ENCODE peak calls at places on chromosome 14, in nine cellular contexts. Q is CD8-positive, alpha-beta T cell; J is bronchial epithelial cell; C is Panc1; B is Calu3; G is GM10248; F is mammary epithelial cell; P is GM12878; Y is lower leg skin. R is an unnamed sample.

GRCh38 chr14:45249847-45250575 is 3.0 kb downstream of the MIS18BP1 start:
- DNase-seq in Y (no peak), F (no peak), J (no peak), C (no peak), B (no peak), P (no peak), G (peak), Q (no peak), R (no peak)

GRCh38 chr14:52312872-52313492 is 1.1 kb upstream of the PTGER2 start:
- DNase-seq in F (no peak), B (no peak), P (no peak), G (no peak), Q (no peak), C (no peak), Y (no peak), J (no peak), R (no peak)

GRCh38 chr14:21382886-21383847 is 652 bp downstream of the SUPT16H start:
- DNase-seq in F (peak), G (peak), B (peak), Q (peak), C (no peak), P (no peak), Y (peak), J (peak), R (no peak)

GRCh38 chr14:50001999-50002925 is 109.4 kb downstream of the ARF6 start:
- DNase-seq in J (peak), P (peak), G (peak), F (peak), B (no peak), Q (peak), Y (no peak), C (no peak), R (peak)

GRCh38 chr14:74599201-74599809 is 12.7 kb downstream of the LTBP2 start:
- DNase-seq in B (no peak), C (no peak), G (no peak), Q (no peak), F (no peak), Y (no peak), J (no peak), P (no peak), R (no peak)

GRCh38 chr14:103871596-103872480 is 24.5 kb upstream of the PPP1R13B start:
- DNase-seq in B (peak), G (peak), F (no peak), Q (peak), Y (no peak), P (peak), C (no peak), J (peak), R (peak)

GRCh38 chr14:73602994-73603393 is 9.3 kb upstream of the ACOT6 start:
- DNase-seq in F (no peak), B (no peak), Q (no peak), J (no peak), G (no peak), Y (no peak), C (no peak), P (no peak), R (no peak)

GRCh38 chr14:52307376-52307775 is 6.7 kb upstream of the PTGER2 start:
- DNase-seq in B (no peak), G (no peak), J (no peak), Y (no peak), F (no peak), C (no peak), P (no peak), Q (no peak), R (no peak)

GRCh38 chr14:102593841-102594170 is 1.4 kb downstream of the RCOR1 start:
- DNase-seq in G (no peak), Y (no peak), C (no peak), F (no peak), J (no peak), B (no peak), Q (no peak), P (no peak), R (no peak)

GRCh38 chr14:54338696-54339317 is 58.0 kb upstream of the CDKN3 start:
- DNase-seq in J (peak), C (no peak), G (no peak), Q (no peak), B (peak), Y (no peak), P (no peak), F (peak), R (no peak)

GRCh38 chr14:53655080-53655785 is 301.4 kb downstream of the BMP4 start:
- DNase-seq in Y (no peak), G (peak), J (no peak), F (no peak), Q (no peak), P (no peak), C (no peak), B (no peak), R (no peak)

GRCh38 chr14:104214819-104215218 is 76.4 kb downstream of the KIF26A start:
- DNase-seq in Q (no peak), J (no peak), P (no peak), G (no peak), B (no peak), F (no peak), Y (no peak), C (no peak), R (no peak)

GRCh38 chr14:103528512-103529382 is at the start of gene TRMT61A:
- DNase-seq in Q (peak), Y (peak), C (no peak), G (peak), B (peak), P (no peak), F (peak), J (peak), R (peak)

GRCh38 chr14:104965561-104966231 is 12.5 kb downstream of the AHNAK2 start:
- DNase-seq in B (no peak), P (no peak), J (no peak), F (no peak), Y (no peak), G (no peak), C (no peak), Q (no peak), R (peak)

GRCh38 chr14:84409435-84409834 is 1120.5 kb upstream of the FLRT2 start:
- DNase-seq in Q (no peak), Y (no peak), C (no peak), P (no peak), F (no peak), G (no peak), J (peak), B (no peak), R (no peak)

GRCh38 chr14:104252256-104253215 is 114.1 kb downstream of the KIF26A start:
- DNase-seq in C (no peak), G (no peak), Y (peak), F (no peak), P (no peak), Q (no peak), J (no peak), B (no peak), R (no peak)

GRCh38 chr14:74064883-74065282 is 19.4 kb downstream of the ALDH6A1 start:
- DNase-seq in C (no peak), P (no peak), Q (no peak), Y (no peak), F (no peak), B (no peak), J (peak), G (no peak), R (no peak)

GRCh38 chr14:30445394-30445793 is 113.6 kb upstream of the G2E3 start:
- DNase-seq in B (no peak), J (no peak), Y (no peak), G (no peak), C (no peak), F (no peak), Q (no peak), P (no peak), R (no peak)

GRCh38 chr14:103828315-103828967 is 18.9 kb downstream of the PPP1R13B start:
- DNase-seq in P (no peak), Q (no peak), G (no peak), Y (no peak), C (no peak), B (peak), J (no peak), F (peak), R (no peak)

GRCh38 chr14:31486764-31487163 is 1.1 kb downstream of the GPR33 start:
- DNase-seq in P (no peak), B (no peak), F (no peak), J (no peak), C (no peak), G (no peak), Q (no peak), Y (no peak), R (no peak)

GRCh38 chr14:101980700-101981099 is 16.3 kb downstream of the DYNC1H1 start:
- DNase-seq in Q (no peak), Y (peak), P (peak), F (peak), B (peak), G (peak), J (peak), C (peak), R (peak)

GRCh38 chr14:55454264-55455151 is 14.1 kb upstream of the TBPL2 start:
- DNase-seq in C (no peak), B (peak), Q (no peak), F (peak), Y (no peak), G (no peak), P (no peak), J (peak), R (no peak)

GRCh38 chr14:75822522-75823288 is 159.1 kb downstream of the TGFB3 start:
- DNase-seq in Y (no peak), P (no peak), C (no peak), J (peak), B (no peak), G (no peak), F (peak), Q (no peak), R (no peak)

GRCh38 chr14:77151245-77151644 is 9.7 kb upstream of the ZDHHC22 start:
- DNase-seq in Y (no peak), Q (no peak), P (no peak), G (no peak), B (peak), C (no peak), J (no peak), F (no peak), R (no peak)

GRCh38 chr14:99560946-99561683 is 42.9 kb downstream of the CCDC85C start:
- DNase-seq in P (no peak), B (peak), F (no peak), Y (no peak), G (no peak), Q (no peak), C (no peak), J (no peak), R (no peak)

GRCh38 chr14:98408713-98409112 is 863.3 kb downstream of the BCL11B start:
- DNase-seq in P (no peak), C (no peak), B (no peak), F (no peak), Y (no peak), Q (no peak), J (no peak), G (no peak), R (no peak)

GRCh38 chr14:74634481-74634880 is 22.4 kb upstream of the LTBP2 start:
- DNase-seq in B (no peak), P (no peak), J (no peak), C (no peak), F (no peak), Q (no peak), Y (no peak), G (no peak), R (no peak)

GRCh38 chr14:105900398-105901160 is 374.2 kb downstream of the TMEM121 start:
- DNase-seq in J (no peak), B (no peak), P (no peak), G (no peak), Q (no peak), Y (no peak), C (no peak), F (no peak), R (no peak)

GRCh38 chr14:72270341-72270740 is 338.1 kb downstream of the RGS6 start:
- DNase-seq in Q (no peak), F (no peak), Y (no peak), C (no peak), G (no peak), P (no peak), B (no peak), J (no peak), R (no peak)

GRCh38 chr14:77682158-77682553 is 25.7 kb downstream of the ALKBH1 start:
- DNase-seq in F (peak), P (no peak), G (no peak), Y (no peak), C (no peak), B (no peak), Q (no peak), J (peak), R (no peak)

GRCh38 chr14:73168691-73169090 is 32.4 kb downstream of the PSEN1 start:
- DNase-seq in F (no peak), P (no peak), G (no peak), Q (no peak), B (no peak), J (no peak), Y (peak), C (no peak), R (no peak)

GRCh38 chr14:104800600-104801283 is at the start of gene ZBTB42:
- DNase-seq in F (peak), P (no peak), B (peak), C (no peak), Y (peak), Q (peak), G (peak), J (peak), R (peak)

GRCh38 chr14:85536835-85537195 is 6.9 kb downstream of the FLRT2 start:
- DNase-seq in F (no peak), C (no peak), G (no peak), Q (no peak), J (peak), Y (no peak), P (no peak), B (no peak), R (no peak)

GRCh38 chr14:35341454-35342159 is 49.4 kb downstream of the PSMA6 start:
- DNase-seq in Q (peak), G (peak), J (peak), P (no peak), C (no peak), B (peak), F (peak), Y (peak), R (peak)

GRCh38 chr14:95463173-95463901 is 53.1 kb downstream of the SYNE3 start:
- DNase-seq in B (no peak), Q (peak), J (no peak), C (no peak), G (no peak), P (no peak), Y (no peak), F (no peak), R (peak)

GRCh38 chr14:24071144-24071697 is at the start of gene CPNE6:
- DNase-seq in G (no peak), F (no peak), C (no peak), J (no peak), Q (no peak), B (no peak), Y (no peak), P (no peak), R (no peak)

GRCh38 chr14:57837267-57837666 is 28.6 kb downstream of the SLC35F4 start:
- DNase-seq in F (no peak), C (no peak), J (no peak), Y (no peak), Q (no peak), B (no peak), G (no peak), P (no peak), R (no peak)
- TF ChIP-seq CTCF in F (no peak), C (no peak), J (no peak), Y (no peak), Q (no peak), B (no peak), G (no peak), P (no peak), R (no peak)

GRCh38 chr14:100732766-100733100 is 6.0 kb downstream of the DLK1 start:
- DNase-seq in C (no peak), F (no peak), Y (no peak), J (no peak), P (no peak), B (no peak), G (no peak), Q (no peak), R (no peak)
- TF ChIP-seq CTCF in C (no peak), F (no peak), Y (no peak), J (no peak), P (no peak), B (no peak), G (no peak), Q (no peak), R (no peak)

DNA sequence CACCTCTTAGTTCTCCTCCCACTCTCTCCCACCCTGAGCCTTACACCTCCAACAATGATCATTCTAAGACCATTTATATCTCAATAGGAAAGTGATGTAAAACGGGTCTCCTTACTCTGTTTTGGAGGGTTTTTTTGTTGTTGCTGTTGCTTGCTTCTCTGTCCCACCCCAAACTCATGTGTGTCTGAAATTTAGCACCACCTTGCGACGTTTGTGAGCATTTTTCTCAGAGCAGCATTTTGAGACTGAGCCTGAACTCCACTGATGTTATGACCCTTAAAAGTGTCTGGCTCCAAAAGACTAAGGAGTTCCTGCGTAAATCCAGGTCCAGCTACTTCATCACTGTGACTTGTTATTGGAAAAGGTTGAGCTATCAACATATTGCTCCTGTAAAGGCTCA is 155.0 kb downstream of the DAD1 start:
- DNase-seq in Q (no peak), P (no peak), Y (no peak), B (no peak), G (no peak), J (no peak), C (no peak), F (no peak), R (no peak)
- TF ChIP-seq CTCF in Q (no peak), P (peak), Y (no peak), B (no peak), G (no peak), J (no peak), C (peak), F (no peak), R (no peak)

GRCh38 chr14:93582516-93582915 is 151.8 kb downstream of the UNC79 start:
- DNase-seq in G (no peak), C (no peak), B (no peak), F (no peak), Q (no peak), J (no peak), Y (no peak), P (no peak), R (no peak)
- TF ChIP-seq CTCF in G (no peak), C (no peak), B (no peak), F (no peak), Q (no peak), J (no peak), Y (no peak), P (no peak), R (no peak)

GRCh38 chr14:38248629-38249028 is 7.3 kb downstream of the CLEC14A start:
- DNase-seq in Y (no peak), Q (no peak), G (no peak), B (no peak), P (no peak), F (no peak), C (no peak), J (no peak), R (no peak)
- TF ChIP-seq CTCF in Y (no peak), Q (no peak), G (no peak), B (no peak), P (no peak), F (no peak), C (no peak), J (no peak), R (no peak)